ENCODE peak calls at places on chromosomes 11 and 22, in four cellular contexts. Z, W, U and R are unnamed samples.

GRCh38 chr11:70745936-70746335 is 347.6 kb downstream of the CTTN start:
- DNase-seq in Z (no peak), W (no peak), U (no peak), R (no peak)

GRCh38 chr11:125457814-125458343 is 38.2 kb downstream of the FEZ1 start:
- DNase-seq in Z (no peak), W (peak), U (no peak), R (no peak)

GRCh38 chr11:34775417-34775888 is 140.7 kb downstream of the APIP start:
- DNase-seq in Z (no peak), W (no peak), U (no peak), R (no peak)

GRCh38 chr22:45568213-45568612 is 65.5 kb downstream of the FBLN1 start:
- DNase-seq in Z (no peak), W (no peak), U (no peak), R (no peak)

GRCh38 chr11:16299884-16300778 is 56.2 kb downstream of the SOX6 start:
- DNase-seq in Z (no peak), W (no peak), U (no peak), R (no peak)

GRCh38 chr22:21909871-21910270 is 42.4 kb upstream of the MAPK1 start:
- DNase-seq in Z (no peak), W (no peak), U (no peak), R (no peak)

GRCh38 chr11:43989162-43989961 is 46.9 kb downstream of the C11orf96 start:
- DNase-seq in Z (no peak), W (no peak), U (no peak), R (no peak)

GRCh38 chr11:2717561-2717960 is 17.8 kb upstream of the KCNQ1OT1 start:
- DNase-seq in Z (no peak), W (no peak), U (no peak), R (no peak)

GRCh38 chr11:44566952-44567875 is 1.8 kb downstream of the CD82 start:
- DNase-seq in Z (no peak), W (no peak), U (no peak), R (no peak)

GRCh38 chr11:68008381-68009337 is 1.5 kb upstream of the ALDH3B1 start:
- DNase-seq in Z (no peak), W (no peak), U (no peak), R (no peak)

GRCh38 chr11:48098024-48098423 is 117.7 kb downstream of the PTPRJ start:
- DNase-seq in Z (no peak), W (no peak), U (no peak), R (no peak)

GRCh38 chr22:48782817-48783511 is 1044.7 kb downstream of the BRD1 start:
- DNase-seq in Z (peak), W (no peak), U (peak), R (no peak)

GRCh38 chr11:43268786-43269185 is 43.0 kb upstream of the API5 start:
- DNase-seq in Z (no peak), W (no peak), U (no peak), R (no peak)

GRCh38 chr11:111422494-111423249 is 43.6 kb upstream of the POU2AF1 start:
- DNase-seq in Z (peak), W (peak), U (peak), R (peak)

DNA sequence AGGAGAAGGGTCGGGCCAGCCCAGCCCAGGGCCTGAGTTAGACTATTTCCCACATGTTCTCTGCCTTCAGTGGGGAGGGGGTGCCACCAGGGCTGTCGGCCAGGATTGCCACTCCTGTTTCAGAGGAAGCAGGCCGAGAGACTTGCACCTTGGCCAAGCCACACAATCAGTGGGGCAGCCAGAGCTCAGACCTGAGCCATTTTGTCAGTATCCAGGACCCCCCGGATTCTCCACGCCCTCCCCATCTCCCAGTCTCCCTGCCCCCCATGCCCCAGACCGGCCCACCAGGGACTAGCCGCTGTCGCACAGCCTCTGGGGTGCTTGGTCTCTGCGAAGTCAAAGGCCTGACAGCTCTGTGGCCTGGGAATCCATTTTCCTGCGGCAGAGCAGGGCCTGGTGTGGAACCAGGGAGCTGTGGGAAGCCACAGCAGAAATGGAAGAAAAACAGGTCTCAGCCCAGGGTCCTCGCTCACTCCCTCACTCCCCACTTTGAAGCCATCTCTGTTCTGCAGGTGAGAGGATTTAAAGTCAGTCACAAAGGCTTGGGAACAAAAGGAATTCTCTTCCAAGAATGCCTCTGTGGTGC is 25.5 kb upstream of the MGAT3 start:
- DNase-seq in Z (no peak), W (no peak), U (no peak), R (no peak)
- H2AFZ ChIP-seq in Z (no peak), W (no peak), U (no peak), R (no peak)

DNA sequence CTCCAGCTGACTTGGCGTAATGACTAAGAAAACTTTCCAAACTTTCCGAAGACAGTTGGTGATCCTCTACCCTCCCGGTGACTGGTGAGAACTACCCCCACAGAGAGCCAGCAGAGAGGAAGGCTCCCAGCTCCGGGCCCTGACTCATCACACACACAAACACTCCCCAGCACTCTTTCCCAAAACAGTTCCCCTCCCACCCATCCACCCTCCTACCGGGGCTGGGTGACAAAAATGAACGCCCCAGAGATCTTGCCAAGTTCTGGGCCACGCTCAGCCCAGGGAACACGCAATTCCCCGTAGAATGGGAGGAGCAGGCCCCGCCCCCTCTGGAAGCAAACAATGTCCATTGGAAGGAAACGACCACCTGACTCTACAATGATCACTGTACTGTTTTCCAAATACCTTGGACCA is 21.3 kb upstream of the JAM3 start:
- DNase-seq in Z (no peak), W (peak), U (no peak), R (no peak)
- H2AFZ ChIP-seq in Z (no peak), W (peak), U (peak), R (no peak)

GRCh38 chr22:19336133-19337075 is 44.9 kb upstream of the CLTCL1 start:
- DNase-seq in Z (no peak), W (no peak), U (no peak), R (no peak)
- H2AFZ ChIP-seq in Z (no peak), W (no peak), U (no peak), R (no peak)

DNA sequence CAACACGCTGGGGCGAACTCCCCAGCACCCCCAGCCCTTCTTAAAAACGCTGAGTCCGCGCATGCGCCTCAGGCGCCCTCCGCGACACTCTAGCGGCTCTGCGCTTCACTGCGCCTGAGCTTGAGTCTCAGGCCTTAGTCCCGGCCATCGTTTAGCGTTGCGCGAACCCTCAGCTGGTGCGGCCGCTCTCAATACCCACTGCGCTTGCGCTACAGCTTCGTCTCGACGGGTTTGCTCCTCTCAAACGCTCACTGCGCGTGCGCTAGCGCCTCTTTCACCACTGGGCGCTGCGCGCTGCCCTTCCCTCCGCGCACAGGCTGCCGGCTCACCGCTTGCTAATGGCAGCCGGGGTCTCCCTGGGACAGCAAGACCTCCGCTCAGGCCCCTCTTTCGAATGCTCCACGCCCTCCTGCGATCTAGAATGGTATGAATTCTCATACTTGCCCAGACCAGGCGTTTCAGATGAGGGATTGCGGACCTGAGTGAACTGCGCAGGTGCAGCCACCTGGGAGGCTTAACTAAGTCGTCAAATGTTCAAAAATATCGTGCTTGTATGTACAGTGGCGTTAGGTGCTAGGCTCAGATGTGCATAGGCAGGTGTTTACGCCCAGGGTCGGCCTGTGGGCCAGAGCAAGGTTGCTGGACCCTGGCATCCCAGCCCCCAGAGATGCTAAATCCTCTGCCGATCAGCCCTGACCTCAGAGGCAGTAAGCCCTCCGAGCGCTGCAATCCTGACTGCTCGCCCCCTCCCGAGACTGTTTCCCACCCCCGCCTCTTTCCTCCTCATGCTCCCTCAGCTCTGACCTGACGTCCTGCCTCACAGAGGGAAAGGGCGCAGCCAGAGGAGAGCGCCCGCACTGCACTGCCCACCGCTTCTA is at the start of gene SLC2A11:
- DNase-seq in Z (peak), W (peak), U (peak), R (peak)
- H2AFZ ChIP-seq in Z (peak), W (peak), U (peak), R (peak)

GRCh38 chr22:31595271-31595670 is 66.7 kb downstream of the PISD start:
- DNase-seq in Z (no peak), W (no peak), U (no peak), R (no peak)
- H2AFZ ChIP-seq in Z (no peak), W (no peak), U (no peak), R (no peak)

GRCh38 chr22:33842006-33842354 is 78.3 kb downstream of the LARGE1 start:
- DNase-seq in Z (no peak), W (no peak), U (no peak), R (no peak)
- H2AFZ ChIP-seq in Z (no peak), W (no peak), U (no peak), R (no peak)

DNA sequence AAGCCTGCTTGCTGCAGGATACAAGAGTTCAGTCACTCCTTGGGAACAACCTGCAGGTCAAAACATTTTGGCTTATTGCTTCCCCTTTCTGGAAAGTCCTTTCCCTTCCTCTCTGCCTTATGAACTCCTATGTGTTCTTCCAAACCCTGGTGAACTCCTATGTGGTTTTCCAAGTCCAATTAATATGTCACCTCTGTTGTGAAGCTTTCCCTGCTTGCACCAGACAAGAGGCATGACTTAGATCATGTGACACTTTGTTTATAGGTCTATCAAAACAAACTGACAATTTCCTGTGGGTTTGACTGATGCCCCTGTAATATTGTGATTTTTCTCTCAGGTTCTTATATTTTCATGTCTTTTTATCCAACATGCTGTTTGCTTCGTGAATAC is 64.2 kb downstream of the ENDOD1 start:
- DNase-seq in Z (no peak), W (no peak), U (no peak), R (no peak)
- H2AFZ ChIP-seq in Z (no peak), W (no peak), U (no peak), R (no peak)